ENCODE peak calls at places on chromosomes 11 and 22, in eight cellular contexts. One of them, this sample, is unnamed.

GRCh38 chr11:44531636-44532035 is 33.8 kb upstream of the CD82 start:
- DNase-seq in pancreas: no peak
- DNase-seq in neural progenitor cell: no peak
- DNase-seq in epithelial cell of esophagus: no peak
- DNase-seq in fibroblast of the aortic adventitia: no peak
- DNase-seq in bronchial epithelial cell: no peak
- DNase-seq in fibroblast of lung: no peak
- DNase-seq in cardiac fibroblast: no peak
- DNase-seq in this sample: no peak

GRCh38 chr22:29030618-29031235 is 30.9 kb downstream of the C22orf31 start:
- DNase-seq in epithelial cell of esophagus: peak
- DNase-seq in bronchial epithelial cell: peak
- DNase-seq in cardiac fibroblast: peak
- DNase-seq in fibroblast of lung: peak
- DNase-seq in fibroblast of the aortic adventitia: peak
- DNase-seq in neural progenitor cell: peak
- DNase-seq in pancreas: peak
- DNase-seq in this sample: peak

GRCh38 chr22:25702571-25703167 is 39.3 kb upstream of the MYO18B start:
- DNase-seq in fibroblast of the aortic adventitia: no peak
- DNase-seq in cardiac fibroblast: no peak
- DNase-seq in bronchial epithelial cell: peak
- DNase-seq in fibroblast of lung: no peak
- DNase-seq in neural progenitor cell: no peak
- DNase-seq in pancreas: no peak
- DNase-seq in epithelial cell of esophagus: peak
- DNase-seq in this sample: no peak

GRCh38 chr11:30596832-30597231 is 10.7 kb upstream of the MPPED2 start:
- DNase-seq in bronchial epithelial cell: no peak
- DNase-seq in fibroblast of lung: no peak
- DNase-seq in epithelial cell of esophagus: no peak
- DNase-seq in neural progenitor cell: no peak
- DNase-seq in cardiac fibroblast: no peak
- DNase-seq in fibroblast of the aortic adventitia: no peak
- DNase-seq in pancreas: no peak
- DNase-seq in this sample: no peak

GRCh38 chr11:15179167-15179566 is 64.4 kb downstream of the INSC start:
- DNase-seq in cardiac fibroblast: no peak
- DNase-seq in fibroblast of lung: peak
- DNase-seq in bronchial epithelial cell: no peak
- DNase-seq in neural progenitor cell: no peak
- DNase-seq in fibroblast of the aortic adventitia: peak
- DNase-seq in epithelial cell of esophagus: no peak
- DNase-seq in pancreas: no peak
- DNase-seq in this sample: peak

GRCh38 chr22:37190262-37190780 is 2.3 kb upstream of the C1QTNF6 start:
- DNase-seq in fibroblast of the aortic adventitia: no peak
- DNase-seq in neural progenitor cell: no peak
- DNase-seq in epithelial cell of esophagus: no peak
- DNase-seq in cardiac fibroblast: no peak
- DNase-seq in fibroblast of lung: peak
- DNase-seq in pancreas: no peak
- DNase-seq in bronchial epithelial cell: peak
- DNase-seq in this sample: no peak

GRCh38 chr11:111186308-111186967 is 59.1 kb upstream of the POU2AF2 start:
- DNase-seq in fibroblast of lung: no peak
- DNase-seq in epithelial cell of esophagus: no peak
- DNase-seq in pancreas: no peak
- DNase-seq in fibroblast of the aortic adventitia: no peak
- DNase-seq in cardiac fibroblast: peak
- DNase-seq in bronchial epithelial cell: no peak
- DNase-seq in neural progenitor cell: no peak
- DNase-seq in this sample: peak

GRCh38 chr11:111797145-111797581 is 31.0 kb upstream of the PPP2R1B start:
- DNase-seq in bronchial epithelial cell: peak
- DNase-seq in fibroblast of lung: peak
- DNase-seq in pancreas: no peak
- DNase-seq in fibroblast of the aortic adventitia: peak
- DNase-seq in epithelial cell of esophagus: peak
- DNase-seq in neural progenitor cell: no peak
- DNase-seq in cardiac fibroblast: peak
- DNase-seq in this sample: peak

GRCh38 chr22:17258015-17258827 is 39.0 kb upstream of the ADA2 start:
- DNase-seq in cardiac fibroblast: peak
- DNase-seq in neural progenitor cell: peak
- DNase-seq in bronchial epithelial cell: peak
- DNase-seq in fibroblast of the aortic adventitia: no peak
- DNase-seq in pancreas: peak
- DNase-seq in epithelial cell of esophagus: peak
- DNase-seq in fibroblast of lung: peak
- DNase-seq in this sample: peak

GRCh38 chr22:38177926-38178604 is 3.6 kb downstream of the PLA2G6 start:
- DNase-seq in neural progenitor cell: peak
- DNase-seq in fibroblast of lung: peak
- DNase-seq in pancreas: no peak
- DNase-seq in epithelial cell of esophagus: peak
- DNase-seq in cardiac fibroblast: peak
- DNase-seq in fibroblast of the aortic adventitia: peak
- DNase-seq in bronchial epithelial cell: peak
- DNase-seq in this sample: peak

GRCh38 chr22:20653795-20654342 is 120.0 kb upstream of the SERPIND1 start:
- DNase-seq in neural progenitor cell: no peak
- DNase-seq in fibroblast of the aortic adventitia: no peak
- DNase-seq in epithelial cell of esophagus: no peak
- DNase-seq in fibroblast of lung: no peak
- DNase-seq in bronchial epithelial cell: no peak
- DNase-seq in cardiac fibroblast: no peak
- DNase-seq in pancreas: no peak
- DNase-seq in this sample: no peak

GRCh38 chr11:20595101-20595500 is 4.3 kb upstream of the SLC6A5 start:
- DNase-seq in fibroblast of lung: no peak
- DNase-seq in cardiac fibroblast: no peak
- DNase-seq in bronchial epithelial cell: no peak
- DNase-seq in epithelial cell of esophagus: no peak
- DNase-seq in fibroblast of the aortic adventitia: no peak
- DNase-seq in neural progenitor cell: no peak
- DNase-seq in pancreas: no peak
- DNase-seq in this sample: no peak

GRCh38 chr11:20597137-20597923 is 2.1 kb upstream of the SLC6A5 start:
- DNase-seq in cardiac fibroblast: no peak
- DNase-seq in pancreas: no peak
- DNase-seq in fibroblast of lung: no peak
- DNase-seq in epithelial cell of esophagus: peak
- DNase-seq in fibroblast of the aortic adventitia: no peak
- DNase-seq in neural progenitor cell: peak
- DNase-seq in bronchial epithelial cell: no peak
- DNase-seq in this sample: no peak

GRCh38 chr11:20598487-20598886 is 921 bp upstream of the SLC6A5 start:
- DNase-seq in epithelial cell of esophagus: no peak
- DNase-seq in bronchial epithelial cell: no peak
- DNase-seq in fibroblast of the aortic adventitia: no peak
- DNase-seq in neural progenitor cell: peak
- DNase-seq in fibroblast of lung: no peak
- DNase-seq in cardiac fibroblast: no peak
- DNase-seq in pancreas: no peak
- DNase-seq in this sample: no peak

GRCh38 chr11:20597924-20598484 is 1.4 kb upstream of the SLC6A5 start:
- DNase-seq in fibroblast of lung: no peak
- DNase-seq in neural progenitor cell: peak
- DNase-seq in cardiac fibroblast: no peak
- DNase-seq in fibroblast of the aortic adventitia: no peak
- DNase-seq in bronchial epithelial cell: no peak
- DNase-seq in pancreas: no peak
- DNase-seq in epithelial cell of esophagus: no peak
- DNase-seq in this sample: no peak

DNA sequence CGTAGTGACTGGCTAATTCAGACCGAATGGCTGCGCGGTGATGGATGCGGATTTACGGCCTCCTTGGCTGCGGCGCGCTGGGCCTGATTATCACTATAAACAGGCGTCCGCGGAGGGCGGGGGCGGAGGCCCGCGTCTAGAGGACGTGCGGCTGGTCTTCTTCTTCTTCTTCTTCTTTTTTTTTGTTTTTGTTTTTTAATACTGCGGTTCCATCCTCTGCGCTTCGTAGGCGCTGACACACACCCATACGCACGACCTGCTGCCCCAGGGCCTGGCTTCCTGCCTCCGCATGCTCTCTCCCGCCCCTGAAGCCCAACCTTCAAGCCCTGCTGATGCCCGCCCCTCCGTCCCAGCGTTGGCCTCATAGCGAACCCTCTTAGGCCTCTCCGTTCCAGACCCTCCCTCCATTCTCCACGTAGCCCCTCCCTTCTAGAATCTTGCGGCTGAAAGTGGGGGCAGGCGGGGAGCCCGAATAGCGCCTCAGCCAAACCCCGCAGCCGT is 2.7 kb upstream of the SLC6A5 start:
- DNase-seq in pancreas: no peak
- DNase-seq in cardiac fibroblast: no peak
- DNase-seq in neural progenitor cell: peak
- DNase-seq in epithelial cell of esophagus: peak
- DNase-seq in fibroblast of the aortic adventitia: no peak
- DNase-seq in bronchial epithelial cell: peak
- DNase-seq in fibroblast of lung: no peak
- DNase-seq in this sample: no peak
- H3K4me3 ChIP-seq in pancreas: no peak
- H3K4me3 ChIP-seq in cardiac fibroblast: no peak
- H3K4me3 ChIP-seq in neural progenitor cell: peak
- H3K4me3 ChIP-seq in epithelial cell of esophagus: peak
- H3K4me3 ChIP-seq in fibroblast of the aortic adventitia: no peak
- H3K4me3 ChIP-seq in bronchial epithelial cell: peak
- H3K4me3 ChIP-seq in fibroblast of lung: no peak
- H3K4me3 ChIP-seq in this sample: no peak

GRCh38 chr11:121086866-121087265 is 14.2 kb upstream of the TECTA start:
- DNase-seq in bronchial epithelial cell: no peak
- DNase-seq in fibroblast of lung: peak
- DNase-seq in cardiac fibroblast: peak
- DNase-seq in neural progenitor cell: no peak
- DNase-seq in fibroblast of the aortic adventitia: no peak
- DNase-seq in epithelial cell of esophagus: no peak
- DNase-seq in pancreas: no peak
- DNase-seq in this sample: peak

GRCh38 chr11:121091492-121092179 is 9.4 kb upstream of the TECTA start:
- DNase-seq in neural progenitor cell: no peak
- DNase-seq in epithelial cell of esophagus: no peak
- DNase-seq in fibroblast of the aortic adventitia: no peak
- DNase-seq in cardiac fibroblast: no peak
- DNase-seq in pancreas: no peak
- DNase-seq in bronchial epithelial cell: no peak
- DNase-seq in fibroblast of lung: no peak
- DNase-seq in this sample: no peak

GRCh38 chr11:121095561-121095960 is 5.5 kb upstream of the TECTA start:
- DNase-seq in bronchial epithelial cell: peak
- DNase-seq in epithelial cell of esophagus: peak
- DNase-seq in pancreas: no peak
- DNase-seq in fibroblast of the aortic adventitia: no peak
- DNase-seq in neural progenitor cell: no peak
- DNase-seq in cardiac fibroblast: no peak
- DNase-seq in fibroblast of lung: no peak
- DNase-seq in this sample: no peak

GRCh38 chr11:121089566-121089965 is 11.5 kb upstream of the TECTA start:
- DNase-seq in pancreas: no peak
- DNase-seq in fibroblast of lung: no peak
- DNase-seq in bronchial epithelial cell: no peak
- DNase-seq in neural progenitor cell: no peak
- DNase-seq in epithelial cell of esophagus: no peak
- DNase-seq in fibroblast of the aortic adventitia: no peak
- DNase-seq in cardiac fibroblast: no peak
- DNase-seq in this sample: no peak

GRCh38 chr11:121090145-121090721 is 10.8 kb upstream of the TECTA start:
- DNase-seq in fibroblast of lung: no peak
- DNase-seq in epithelial cell of esophagus: no peak
- DNase-seq in cardiac fibroblast: no peak
- DNase-seq in pancreas: no peak
- DNase-seq in neural progenitor cell: no peak
- DNase-seq in fibroblast of the aortic adventitia: no peak
- DNase-seq in bronchial epithelial cell: no peak
- DNase-seq in this sample: no peak
- TF ChIP-seq CTCF in fibroblast of lung: no peak
- TF ChIP-seq CTCF in epithelial cell of esophagus: no peak
- TF ChIP-seq CTCF in cardiac fibroblast: no peak
- TF ChIP-seq CTCF in pancreas: no peak
- TF ChIP-seq CTCF in neural progenitor cell: no peak
- TF ChIP-seq CTCF in fibroblast of the aortic adventitia: no peak
- TF ChIP-seq CTCF in bronchial epithelial cell: no peak
- TF ChIP-seq CTCF in this sample: no peak

DNA sequence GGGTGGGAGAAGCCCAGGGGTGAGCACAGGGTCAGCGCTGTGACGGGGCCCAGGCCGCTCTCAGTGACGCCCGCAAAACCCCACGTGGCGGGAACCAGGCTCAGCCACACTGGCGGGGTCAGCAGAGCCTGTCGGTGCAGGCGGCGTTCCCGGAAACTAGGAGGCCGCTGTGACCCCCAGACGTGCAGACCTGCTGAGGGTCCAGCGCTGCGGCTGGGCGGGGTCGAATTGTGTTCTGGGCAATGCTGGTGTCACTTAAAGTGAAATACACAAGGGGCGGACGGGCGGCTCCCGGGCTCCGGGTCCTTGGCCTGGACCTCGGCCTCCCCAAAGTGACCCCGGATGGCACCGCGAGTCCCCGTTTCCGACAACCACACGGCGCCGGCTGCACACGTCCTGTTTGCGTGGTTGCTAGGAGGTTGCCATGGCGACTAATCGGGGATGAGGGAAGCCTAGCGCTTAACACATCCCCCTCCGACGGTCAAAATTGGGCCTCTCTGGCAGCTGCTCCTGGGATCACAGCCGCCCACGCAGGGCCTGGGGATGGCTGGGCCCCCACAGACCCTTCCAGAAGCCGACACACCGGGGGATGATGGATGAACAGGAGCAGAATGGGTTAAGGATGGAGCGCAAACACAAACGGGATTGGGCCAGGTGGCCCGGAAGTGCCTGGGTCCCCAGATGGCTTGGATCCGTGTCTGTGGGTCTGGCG is 81.7 kb upstream of the PRR5 start:
- DNase-seq in epithelial cell of esophagus: peak
- DNase-seq in fibroblast of lung: peak
- DNase-seq in neural progenitor cell: peak
- DNase-seq in pancreas: peak
- DNase-seq in bronchial epithelial cell: peak
- DNase-seq in fibroblast of the aortic adventitia: peak
- DNase-seq in cardiac fibroblast: peak
- DNase-seq in this sample: peak
- H3K4me3 ChIP-seq in epithelial cell of esophagus: no peak
- H3K4me3 ChIP-seq in fibroblast of lung: no peak
- H3K4me3 ChIP-seq in neural progenitor cell: no peak
- H3K4me3 ChIP-seq in pancreas: no peak
- H3K4me3 ChIP-seq in bronchial epithelial cell: no peak
- H3K4me3 ChIP-seq in fibroblast of the aortic adventitia: no peak
- H3K4me3 ChIP-seq in cardiac fibroblast: no peak
- H3K4me3 ChIP-seq in this sample: no peak

DNA sequence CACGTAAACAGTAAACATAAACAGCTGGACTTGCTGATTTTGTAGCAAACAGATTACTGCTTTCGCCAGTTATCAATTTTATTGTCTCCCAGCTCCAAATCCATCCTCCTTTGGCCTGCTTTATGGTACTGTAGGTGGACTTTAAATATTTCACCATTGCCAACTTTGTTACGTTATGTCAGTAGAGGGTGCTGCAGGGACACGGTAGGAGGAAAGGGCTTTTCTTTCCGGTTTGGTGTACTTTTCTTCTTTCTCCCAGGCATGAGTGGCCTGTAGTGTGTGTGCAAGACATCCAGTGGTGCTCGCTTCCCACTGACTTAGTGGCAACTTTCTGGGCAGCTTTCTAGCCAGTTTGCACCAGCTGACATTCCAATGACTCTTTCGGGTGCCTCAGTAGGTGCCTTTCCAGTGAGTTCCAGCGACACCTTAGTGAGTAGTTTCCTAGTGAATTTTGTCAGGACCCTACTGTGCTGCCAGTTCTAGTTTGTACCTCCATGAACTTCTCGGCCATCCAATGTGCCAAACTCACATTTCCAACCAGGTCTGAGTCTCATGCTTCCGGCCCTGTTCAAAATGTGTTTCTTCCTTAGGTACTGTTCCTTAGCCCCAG is 267.6 kb upstream of the TENM4 start:
- DNase-seq in fibroblast of lung: peak
- DNase-seq in bronchial epithelial cell: peak
- DNase-seq in fibroblast of the aortic adventitia: peak
- DNase-seq in cardiac fibroblast: peak
- DNase-seq in epithelial cell of esophagus: peak
- DNase-seq in pancreas: no peak
- DNase-seq in neural progenitor cell: peak
- DNase-seq in this sample: peak
- TF ChIP-seq CTCF in fibroblast of lung: peak
- TF ChIP-seq CTCF in bronchial epithelial cell: peak
- TF ChIP-seq CTCF in fibroblast of the aortic adventitia: peak
- TF ChIP-seq CTCF in cardiac fibroblast: peak
- TF ChIP-seq CTCF in epithelial cell of esophagus: peak
- TF ChIP-seq CTCF in pancreas: no peak
- TF ChIP-seq CTCF in neural progenitor cell: peak
- TF ChIP-seq CTCF in this sample: peak

This sample was measured in choroid plexus epithelial cell.